ENCODE peak calls at places on chromosomes 13 and 19, in six cellular contexts. One of them, this sample, is unnamed.
A peak's percentile ranks its signal among the peaks of the same experiment; 100 is the strongest.

GRCh38 chr19:29806098-29806866 is 5.5 kb upstream of the CCNE1 start:
- DNase-seq in putamen: no peak
- DNase-seq in NCI-H2029 treated with DMSO at 0.1 percent for 48 hours: no peak
- DNase-seq in NAMALWA: no peak
- DNase-seq in NCI-H2171 treated with DMSO at 0.1 percent for 48 hours: no peak
- DNase-seq in iPS DF 6.9: peak; percentile 22
- DNase-seq in this sample: peak; percentile 55

GRCh38 chr13:20127563-20128458 is 33.0 kb downstream of the GJA3 start:
- DNase-seq in putamen: peak; percentile 58
- DNase-seq in NCI-H2029 treated with DMSO at 0.1 percent for 48 hours: no peak
- DNase-seq in NAMALWA: no peak
- DNase-seq in NCI-H2171 treated with DMSO at 0.1 percent for 48 hours: no peak
- DNase-seq in iPS DF 6.9: no peak
- DNase-seq in this sample: peak; percentile 72

GRCh38 chr19:36032251-36033104 is at the start of gene CLIP3:
- DNase-seq in putamen: peak; percentile 82
- DNase-seq in NCI-H2029 treated with DMSO at 0.1 percent for 48 hours: peak; percentile 17
- DNase-seq in NAMALWA: no peak
- DNase-seq in NCI-H2171 treated with DMSO at 0.1 percent for 48 hours: peak; percentile 54
- DNase-seq in iPS DF 6.9: no peak
- DNase-seq in this sample: peak; percentile 73

GRCh38 chr19:4522291-4523002 is 4.2 kb upstream of the PLIN4 start:
- DNase-seq in putamen: no peak
- DNase-seq in NCI-H2029 treated with DMSO at 0.1 percent for 48 hours: no peak
- DNase-seq in NAMALWA: no peak
- DNase-seq in NCI-H2171 treated with DMSO at 0.1 percent for 48 hours: no peak
- DNase-seq in iPS DF 6.9: no peak
- DNase-seq in this sample: no peak

GRCh38 chr19:43467730-43468129 is 2.3 kb upstream of the LYPD3 start:
- DNase-seq in putamen: no peak
- DNase-seq in NCI-H2029 treated with DMSO at 0.1 percent for 48 hours: no peak
- DNase-seq in NAMALWA: no peak
- DNase-seq in NCI-H2171 treated with DMSO at 0.1 percent for 48 hours: no peak
- DNase-seq in iPS DF 6.9: no peak
- DNase-seq in this sample: peak; percentile 62

GRCh38 chr13:67183151-67183550 is 47.0 kb downstream of the PCDH9 start:
- DNase-seq in putamen: no peak
- DNase-seq in NCI-H2029 treated with DMSO at 0.1 percent for 48 hours: no peak
- DNase-seq in NAMALWA: no peak
- DNase-seq in NCI-H2171 treated with DMSO at 0.1 percent for 48 hours: no peak
- DNase-seq in iPS DF 6.9: no peak
- DNase-seq in this sample: no peak

GRCh38 chr19:3803986-3804385 is 17.8 kb upstream of the MATK start:
- DNase-seq in putamen: no peak
- DNase-seq in NCI-H2029 treated with DMSO at 0.1 percent for 48 hours: no peak
- DNase-seq in NAMALWA: no peak
- DNase-seq in NCI-H2171 treated with DMSO at 0.1 percent for 48 hours: no peak
- DNase-seq in iPS DF 6.9: no peak
- DNase-seq in this sample: no peak

GRCh38 chr13:113112893-113113845 is 7.6 kb downstream of the F7 start:
- DNase-seq in putamen: no peak
- DNase-seq in NCI-H2029 treated with DMSO at 0.1 percent for 48 hours: no peak
- DNase-seq in NAMALWA: peak; percentile 27
- DNase-seq in NCI-H2171 treated with DMSO at 0.1 percent for 48 hours: no peak
- DNase-seq in iPS DF 6.9: no peak
- DNase-seq in this sample: no peak

GRCh38 chr13:29465741-29466293 is 129.7 kb downstream of the SLC7A1 start:
- DNase-seq in putamen: no peak
- DNase-seq in NCI-H2029 treated with DMSO at 0.1 percent for 48 hours: no peak
- DNase-seq in NAMALWA: no peak
- DNase-seq in NCI-H2171 treated with DMSO at 0.1 percent for 48 hours: no peak
- DNase-seq in iPS DF 6.9: no peak
- DNase-seq in this sample: peak; percentile 68

GRCh38 chr19:43316591-43317319 is 36.7 kb upstream of the CD177 start:
- DNase-seq in putamen: no peak
- DNase-seq in NCI-H2029 treated with DMSO at 0.1 percent for 48 hours: peak; percentile 32
- DNase-seq in NAMALWA: no peak
- DNase-seq in NCI-H2171 treated with DMSO at 0.1 percent for 48 hours: peak; percentile 23
- DNase-seq in iPS DF 6.9: no peak
- DNase-seq in this sample: no peak

GRCh38 chr13:99666146-99666805 is 165.0 kb downstream of the TM9SF2 start:
- DNase-seq in putamen: no peak
- DNase-seq in NCI-H2029 treated with DMSO at 0.1 percent for 48 hours: no peak
- DNase-seq in NAMALWA: no peak
- DNase-seq in NCI-H2171 treated with DMSO at 0.1 percent for 48 hours: no peak
- DNase-seq in iPS DF 6.9: no peak
- DNase-seq in this sample: no peak

GRCh38 chr13:106567421-106568224 is at the start of gene ARGLU1:
- DNase-seq in putamen: peak; percentile 92
- DNase-seq in NCI-H2029 treated with DMSO at 0.1 percent for 48 hours: no peak
- DNase-seq in NAMALWA: peak; percentile 97
- DNase-seq in NCI-H2171 treated with DMSO at 0.1 percent for 48 hours: peak; percentile 90
- DNase-seq in iPS DF 6.9: no peak
- DNase-seq in this sample: peak; percentile 92

GRCh38 chr19:36849701-36850645 is 703 bp upstream of the ZNF345 start:
- DNase-seq in putamen: peak; percentile 95
- DNase-seq in NCI-H2029 treated with DMSO at 0.1 percent for 48 hours: peak; percentile 73
- DNase-seq in NAMALWA: peak; percentile 95
- DNase-seq in NCI-H2171 treated with DMSO at 0.1 percent for 48 hours: peak; percentile 82
- DNase-seq in iPS DF 6.9: no peak
- DNase-seq in this sample: peak; percentile 96

GRCh38 chr13:30998548-30999140 is 66.2 kb downstream of the TEX26 start:
- DNase-seq in putamen: peak; percentile 39
- DNase-seq in NCI-H2029 treated with DMSO at 0.1 percent for 48 hours: no peak
- DNase-seq in NAMALWA: no peak
- DNase-seq in NCI-H2171 treated with DMSO at 0.1 percent for 48 hours: peak; percentile 54
- DNase-seq in iPS DF 6.9: no peak
- DNase-seq in this sample: no peak

GRCh38 chr13:65497265-65497664 is 1732.9 kb downstream of the PCDH9 start:
- DNase-seq in putamen: no peak
- DNase-seq in NCI-H2029 treated with DMSO at 0.1 percent for 48 hours: no peak
- DNase-seq in NAMALWA: no peak
- DNase-seq in NCI-H2171 treated with DMSO at 0.1 percent for 48 hours: no peak
- DNase-seq in iPS DF 6.9: no peak
- DNase-seq in this sample: peak; percentile 33

GRCh38 chr19:5913739-5914357 is at the start of gene CAPS:
- DNase-seq in putamen: no peak
- DNase-seq in NCI-H2029 treated with DMSO at 0.1 percent for 48 hours: no peak
- DNase-seq in NAMALWA: no peak
- DNase-seq in NCI-H2171 treated with DMSO at 0.1 percent for 48 hours: no peak
- DNase-seq in iPS DF 6.9: no peak
- DNase-seq in this sample: no peak

GRCh38 chr19:17075860-17076538 is 422 bp downstream of the MYO9B start:
- DNase-seq in putamen: no peak
- DNase-seq in NCI-H2029 treated with DMSO at 0.1 percent for 48 hours: no peak
- DNase-seq in NAMALWA: peak; percentile 63
- DNase-seq in NCI-H2171 treated with DMSO at 0.1 percent for 48 hours: peak; percentile 17
- DNase-seq in iPS DF 6.9: no peak
- DNase-seq in this sample: peak; percentile 51

GRCh38 chr19:56900573-56901097 is 60.1 kb upstream of the PEG3 start:
- DNase-seq in putamen: no peak
- DNase-seq in NCI-H2029 treated with DMSO at 0.1 percent for 48 hours: no peak
- DNase-seq in NAMALWA: no peak
- DNase-seq in NCI-H2171 treated with DMSO at 0.1 percent for 48 hours: no peak
- DNase-seq in iPS DF 6.9: no peak
- DNase-seq in this sample: no peak

GRCh38 chr13:106507560-106508274 is 27.7 kb downstream of the EFNB2 start:
- DNase-seq in putamen: peak; percentile 70
- DNase-seq in NCI-H2029 treated with DMSO at 0.1 percent for 48 hours: no peak
- DNase-seq in NAMALWA: no peak
- DNase-seq in NCI-H2171 treated with DMSO at 0.1 percent for 48 hours: no peak
- DNase-seq in iPS DF 6.9: no peak
- DNase-seq in this sample: peak; percentile 94

GRCh38 chr13:108915095-108915633 is 285.8 kb downstream of the MYO16 start:
- DNase-seq in putamen: no peak
- DNase-seq in NCI-H2029 treated with DMSO at 0.1 percent for 48 hours: peak; percentile 52
- DNase-seq in NAMALWA: no peak
- DNase-seq in NCI-H2171 treated with DMSO at 0.1 percent for 48 hours: no peak
- DNase-seq in iPS DF 6.9: no peak
- DNase-seq in this sample: peak; percentile 62

GRCh38 chr19:23541991-23542390 is 145.0 kb downstream of the ZNF675 start:
- DNase-seq in putamen: no peak
- DNase-seq in NCI-H2029 treated with DMSO at 0.1 percent for 48 hours: no peak
- DNase-seq in NAMALWA: no peak
- DNase-seq in NCI-H2171 treated with DMSO at 0.1 percent for 48 hours: no peak
- DNase-seq in iPS DF 6.9: no peak
- DNase-seq in this sample: no peak

GRCh38 chr13:89279374-89279773 is 1608.2 kb downstream of the SLITRK5 start:
- DNase-seq in putamen: no peak
- DNase-seq in NCI-H2029 treated with DMSO at 0.1 percent for 48 hours: no peak
- DNase-seq in NAMALWA: no peak
- DNase-seq in NCI-H2171 treated with DMSO at 0.1 percent for 48 hours: no peak
- DNase-seq in iPS DF 6.9: no peak
- DNase-seq in this sample: peak; percentile 85

GRCh38 chr13:107649071-107649470 is 566.3 kb downstream of the LIG4 start:
- DNase-seq in putamen: no peak
- DNase-seq in NCI-H2029 treated with DMSO at 0.1 percent for 48 hours: no peak
- DNase-seq in NAMALWA: no peak
- DNase-seq in NCI-H2171 treated with DMSO at 0.1 percent for 48 hours: no peak
- DNase-seq in iPS DF 6.9: no peak
- DNase-seq in this sample: peak; percentile 17

GRCh38 chr19:28968721-28969120 is 244.2 kb downstream of the UQCRFS1 start:
- DNase-seq in putamen: no peak
- DNase-seq in NCI-H2029 treated with DMSO at 0.1 percent for 48 hours: no peak
- DNase-seq in NAMALWA: no peak
- DNase-seq in NCI-H2171 treated with DMSO at 0.1 percent for 48 hours: no peak
- DNase-seq in iPS DF 6.9: no peak
- DNase-seq in this sample: no peak

GRCh38 chr19:32810452-32810851 is 59.1 kb downstream of the SLC7A9 start:
- DNase-seq in putamen: no peak
- DNase-seq in NCI-H2029 treated with DMSO at 0.1 percent for 48 hours: no peak
- DNase-seq in NAMALWA: no peak
- DNase-seq in NCI-H2171 treated with DMSO at 0.1 percent for 48 hours: no peak
- DNase-seq in iPS DF 6.9: no peak
- DNase-seq in this sample: no peak

GRCh38 chr13:101626925-101627555 is 174.6 kb downstream of the ITGBL1 start:
- DNase-seq in putamen: no peak
- DNase-seq in NCI-H2029 treated with DMSO at 0.1 percent for 48 hours: no peak
- DNase-seq in NAMALWA: peak; percentile 67
- DNase-seq in NCI-H2171 treated with DMSO at 0.1 percent for 48 hours: no peak
- DNase-seq in iPS DF 6.9: no peak
- DNase-seq in this sample: peak; percentile 32

GRCh38 chr13:26878465-26878864 is 117.9 kb upstream of the GPR12 start:
- DNase-seq in putamen: no peak
- DNase-seq in NCI-H2029 treated with DMSO at 0.1 percent for 48 hours: no peak
- DNase-seq in NAMALWA: no peak
- DNase-seq in NCI-H2171 treated with DMSO at 0.1 percent for 48 hours: no peak
- DNase-seq in iPS DF 6.9: no peak
- DNase-seq in this sample: no peak

GRCh38 chr13:94325660-94326059 is 153.8 kb downstream of the DCT start:
- DNase-seq in putamen: no peak
- DNase-seq in NCI-H2029 treated with DMSO at 0.1 percent for 48 hours: no peak
- DNase-seq in NAMALWA: no peak
- DNase-seq in NCI-H2171 treated with DMSO at 0.1 percent for 48 hours: no peak
- DNase-seq in iPS DF 6.9: no peak
- DNase-seq in this sample: peak; percentile 87

GRCh38 chr13:98450495-98451167 is 126.3 kb downstream of the STK24 start:
- DNase-seq in putamen: peak; percentile 39
- DNase-seq in NCI-H2029 treated with DMSO at 0.1 percent for 48 hours: no peak
- DNase-seq in NAMALWA: no peak
- DNase-seq in NCI-H2171 treated with DMSO at 0.1 percent for 48 hours: no peak
- DNase-seq in iPS DF 6.9: no peak
- DNase-seq in this sample: peak; percentile 34

GRCh38 chr19:45693168-45693788 is 812 bp downstream of the QPCTL start:
- DNase-seq in putamen: peak; percentile 55
- DNase-seq in NCI-H2029 treated with DMSO at 0.1 percent for 48 hours: peak; percentile 11
- DNase-seq in NAMALWA: peak; percentile 81
- DNase-seq in NCI-H2171 treated with DMSO at 0.1 percent for 48 hours: peak; percentile 65
- DNase-seq in iPS DF 6.9: no peak
- DNase-seq in this sample: peak; percentile 85

This sample was measured in mesenchymal stem cell.